ENCODE peak calls at places on chromosomes 3 and 15, in eight cellular contexts. Y is upper lobe of right lung, F is thoracic aorta, J is left ventricle myocardium inferior, E is MM.1S, I is GM23338, A is endothelial cell of umbilical vein, X is lower lobe of right lung. T is an unnamed sample.
A peak's percentile ranks its signal among the peaks of the same experiment; 100 is the strongest.

GRCh38 chr3:147189016-147189415 is 217.3 kb downstream of the ZIC4 start:
- DNase-seq in A (no peak), J (no peak), X (no peak), E (no peak), I (no peak), F (no peak), Y (no peak), T (no peak)

GRCh38 chr15:46413799-46414198 is 779.0 kb downstream of the SQOR start:
- DNase-seq in F (no peak), J (no peak), E (no peak), Y (no peak), X (no peak), I (no peak), A (no peak), T (no peak)

GRCh38 chr3:106678657-106679390 is 698.4 kb upstream of the CCDC54 start:
- DNase-seq in X (no peak), Y (no peak), F (no peak), I (no peak), A (no peak), E (no peak), J (no peak), T (no peak)

GRCh38 chr15:73934281-73934680 is 8.0 kb downstream of the LOXL1 start:
- DNase-seq in Y (no peak), I (no peak), X (peak; percentile 32), A (no peak), J (no peak), F (no peak), E (no peak), T (no peak)

GRCh38 chr3:104952587-104952986 is 414.1 kb upstream of the ALCAM start:
- DNase-seq in I (no peak), J (no peak), E (no peak), A (peak; percentile 82), X (peak; percentile 55), Y (no peak), F (no peak), T (peak; percentile 55)

GRCh38 chr3:195767792-195768191 is 43.9 kb downstream of the MUC4 start:
- DNase-seq in X (no peak), A (no peak), Y (peak; percentile 39), F (no peak), E (no peak), I (no peak), J (no peak), T (no peak)

GRCh38 chr3:62686486-62686885 is 188.7 kb downstream of the CADPS start:
- DNase-seq in F (no peak), E (no peak), I (no peak), X (no peak), J (no peak), A (no peak), Y (no peak), T (no peak)

GRCh38 chr15:75195766-75196241 is 5.9 kb upstream of the C15orf39 start:
- DNase-seq in X (no peak), F (no peak), Y (no peak), J (no peak), A (no peak), I (peak; percentile 68), E (no peak), T (no peak)

GRCh38 chr3:140529096-140529495 is 148.8 kb upstream of the TRIM42 start:
- DNase-seq in F (no peak), A (no peak), Y (no peak), J (no peak), X (no peak), E (no peak), I (no peak), T (no peak)

GRCh38 chr3:157618075-157618760 is 115.0 kb upstream of the VEPH1 start:
- DNase-seq in E (peak; percentile 88), Y (no peak), X (no peak), F (no peak), I (peak; percentile 80), A (peak; percentile 66), J (no peak), T (peak; percentile 18)

GRCh38 chr15:53378096-53378620 is 381.3 kb downstream of the WDR72 start:
- DNase-seq in I (no peak), F (no peak), X (no peak), Y (no peak), J (no peak), E (no peak), A (no peak), T (no peak)

GRCh38 chr3:24237971-24238767 is 256.5 kb downstream of the THRB start:
- DNase-seq in I (peak; percentile 85), J (no peak), F (peak; percentile 13), Y (no peak), A (peak; percentile 78), E (peak; percentile 71), X (no peak), T (peak; percentile 76)

GRCh38 chr3:186209810-186210752 is 101.2 kb upstream of the ETV5 start:
- DNase-seq in E (no peak), F (no peak), A (no peak), Y (peak; percentile 72), J (peak; percentile 66), X (no peak), I (peak; percentile 43), T (peak; percentile 26)

GRCh38 chr3:179957264-179957845 is 79.4 kb downstream of the PEX5L start:
- DNase-seq in A (no peak), X (no peak), I (no peak), J (no peak), E (peak; percentile 56), F (no peak), Y (no peak), T (no peak)

GRCh38 chr15:29693225-29693624 is 129.0 kb downstream of the TJP1 start:
- DNase-seq in A (no peak), I (no peak), F (no peak), E (no peak), X (no peak), J (no peak), Y (no peak), T (no peak)

GRCh38 chr3:13144163-13145023 is 71.2 kb upstream of the IQSEC1 start:
- DNase-seq in E (no peak), X (peak; percentile 12), Y (peak; percentile 45), I (no peak), A (no peak), J (no peak), F (no peak), T (no peak)

GRCh38 chr15:83284563-83285283 is at the start of gene BNC1:
- DNase-seq in I (peak; percentile 65), Y (no peak), J (no peak), F (no peak), E (no peak), A (peak; percentile 25), X (no peak), T (no peak)

GRCh38 chr15:67144609-67145306 is 79.4 kb downstream of the SMAD3 start:
- DNase-seq in I (peak; percentile 78), X (no peak), A (no peak), Y (no peak), F (no peak), J (no peak), E (no peak), T (peak; percentile 85)

GRCh38 chr3:130997291-130997690 is 29.3 kb downstream of the ASTE1 start:
- DNase-seq in Y (no peak), J (no peak), E (no peak), A (no peak), I (no peak), X (no peak), F (no peak), T (no peak)

GRCh38 chr3:32109256-32109655 is 2.8 kb downstream of the GPD1L start:
- DNase-seq in X (peak; percentile 89), I (peak; percentile 21), Y (peak; percentile 92), A (peak; percentile 28), E (no peak), F (peak; percentile 88), J (peak; percentile 91), T (no peak)

GRCh38 chr3:116614795-116615362 is 94.7 kb upstream of the TUSC7 start:
- DNase-seq in A (no peak), E (no peak), Y (no peak), F (no peak), I (peak; percentile 72), J (no peak), X (no peak), T (no peak)

GRCh38 chr15:79437275-79438000 is 5.3 kb downstream of the MINAR1 start:
- DNase-seq in F (no peak), I (no peak), J (no peak), A (no peak), X (no peak), Y (no peak), E (no peak), T (no peak)

GRCh38 chr15:79439236-79439635 is 7.1 kb downstream of the MINAR1 start:
- DNase-seq in F (no peak), E (no peak), Y (no peak), X (no peak), I (no peak), A (no peak), J (no peak), T (no peak)

GRCh38 chr15:79433610-79434009 is 1.5 kb downstream of the MINAR1 start:
- DNase-seq in F (no peak), Y (no peak), A (no peak), E (no peak), J (no peak), I (peak; percentile 77), X (no peak), T (no peak)

GRCh38 chr15:79434361-79434760 is 2.2 kb downstream of the MINAR1 start:
- DNase-seq in F (no peak), X (no peak), E (no peak), J (no peak), A (no peak), I (no peak), Y (no peak), T (no peak)

GRCh38 chr15:79436037-79436780 is 4.1 kb downstream of the MINAR1 start:
- DNase-seq in Y (no peak), A (no peak), X (no peak), I (no peak), F (no peak), E (no peak), J (no peak), T (no peak)
- H3K27me3 ChIP-seq in Y (peaks cover 46% of the 10 kb centered on the region), A (peaks cover 37% of the 10 kb centered on the region), X (peaks cover 43% of the 10 kb centered on the region), I (peaks cover 44% of the 10 kb centered on the region), F (no peaks in the 10 kb centered on the region), E (no peaks in the 10 kb centered on the region), J (peaks cover 59% of the 10 kb centered on the region), T (peaks cover 29% of the 10 kb centered on the region)

DNA sequence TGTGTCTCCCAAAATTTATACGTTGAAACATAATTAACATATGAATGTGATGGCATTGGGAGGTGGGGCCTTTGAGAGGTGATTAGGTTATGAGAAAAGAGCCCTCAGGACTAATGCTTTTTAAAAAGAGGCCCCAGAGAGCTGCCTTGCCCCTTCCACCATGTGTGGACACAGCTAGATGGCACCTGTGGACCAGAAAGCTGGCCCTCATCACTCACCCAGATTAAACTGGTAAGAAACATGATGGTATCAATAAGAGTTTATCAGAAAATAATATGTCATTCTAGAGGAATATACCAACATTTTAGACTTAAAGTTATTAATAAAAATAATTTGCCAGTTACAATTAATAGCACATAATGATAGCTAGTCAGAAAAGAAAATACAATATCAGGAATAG is 25.2 kb upstream of the FAN1 start:
- DNase-seq in A (no peak), J (no peak), I (no peak), X (no peak), E (no peak), Y (no peak), F (no peak), T (no peak)
- TF ChIP-seq CTCF in A (no peak), J (no peak), I (peak; percentile 23), X (no peak), E (no peak), Y (no peak), F (no peak), T (no peak)

GRCh38 chr3:149501524-149501923 is 27.0 kb downstream of the TM4SF4 start:
- DNase-seq in E (no peak), F (no peak), Y (no peak), I (no peak), X (no peak), A (peak; percentile 61), J (no peak), T (peak; percentile 46)
- H3K4me3 ChIP-seq in E (no peak overlapping the region), F (no peak overlapping the region), Y (no peak overlapping the region), I (no peak overlapping the region), X (no peak overlapping the region), A (no peak overlapping the region), J (no peak overlapping the region), T (no peak overlapping the region)

GRCh38 chr15:40943764-40944365 is 9.4 kb upstream of the CHAC1 start:
- DNase-seq in X (no peak), A (no peak), F (no peak), J (no peak), E (no peak), I (no peak), Y (no peak), T (no peak)
- H3K27me3 ChIP-seq in X (no peaks in the 10 kb centered on the region), A (no peaks in the 10 kb centered on the region), F (no peaks in the 10 kb centered on the region), J (no peaks in the 10 kb centered on the region), E (no peaks in the 10 kb centered on the region), I (peaks cover 24% of the 10 kb centered on the region), Y (no peaks in the 10 kb centered on the region), T (no peaks in the 10 kb centered on the region)